ENCODE peak calls at places on chromosomes 3 and 15, in seven cellular contexts. U is RCC 7860; C is hippocampal formation; E is AG08395; N is stimulated activated CD4-positive, alpha-beta T cell treated with anti-CD3 and anti-CD28 coated beads, TNF-alpha, amount 100 ng/mL, for 1 hour; B is RPMI7951; R is stimulated activated CD8-positive, alpha-beta memory T cell treated with anti-CD3 and anti-CD28 coated beads, Interleukin-7, amount 100 ng/mL, for 1 hour. Z is an unnamed sample.

GRCh38 chr3:133991209-133991608 is 38.5 kb downstream of the SLCO2A1 start:
- DNase-seq in B (peak), R (no peak), U (no peak), E (peak), N (no peak), C (no peak), Z (no peak)

GRCh38 chr3:113751145-113751544 is 4.3 kb downstream of the ATP6V1A start:
- DNase-seq in E (no peak), C (no peak), B (no peak), R (no peak), N (no peak), U (no peak), Z (no peak)

GRCh38 chr3:8441969-8442559 is 59.6 kb upstream of the LMCD1 start:
- DNase-seq in R (no peak), N (no peak), U (peak), C (peak), B (peak), E (peak), Z (peak)

GRCh38 chr3:45968706-45969105 is 25.4 kb downstream of the CXCR6 start:
- DNase-seq in E (peak), U (no peak), N (no peak), B (no peak), R (no peak), C (no peak), Z (peak)

GRCh38 chr3:111917300-111917699 is 58.2 kb downstream of the PHLDB2 start:
- DNase-seq in E (peak), U (peak), C (no peak), N (no peak), R (no peak), B (peak), Z (peak)

GRCh38 chr3:184344579-184345350 is 7.4 kb downstream of the FAM131A start:
- DNase-seq in R (no peak), U (no peak), C (no peak), B (no peak), E (no peak), N (no peak), Z (no peak)

GRCh38 chr3:160448845-160449659 is 534 bp downstream of the TRIM59 start:
- DNase-seq in N (no peak), E (no peak), B (peak), U (no peak), C (peak), R (peak), Z (peak)

GRCh38 chr3:188389711-188390346 is 235.9 kb downstream of the LPP start:
- DNase-seq in U (no peak), E (peak), B (no peak), C (peak), N (no peak), R (no peak), Z (no peak)

GRCh38 chr15:36050899-36051298 is 504.9 kb upstream of the DPH6 start:
- DNase-seq in R (no peak), N (no peak), B (no peak), C (no peak), U (no peak), E (no peak), Z (no peak)

GRCh38 chr3:99965077-99965476 is 147.4 kb downstream of the CMSS1 start:
- DNase-seq in B (no peak), R (no peak), C (no peak), U (no peak), E (no peak), N (no peak), Z (peak)

GRCh38 chr3:168249539-168250414 is 154.1 kb upstream of the GOLIM4 start:
- DNase-seq in E (peak), R (no peak), C (peak), N (no peak), U (no peak), B (peak), Z (peak)

GRCh38 chr3:79217096-79217495 is 550.7 kb downstream of the ROBO1 start:
- DNase-seq in N (no peak), E (no peak), C (no peak), B (no peak), R (no peak), U (no peak), Z (no peak)

GRCh38 chr15:92914768-92915221 is 14.7 kb downstream of the CHD2 start:
- DNase-seq in N (no peak), B (no peak), C (no peak), U (no peak), E (no peak), R (no peak), Z (no peak)

GRCh38 chr3:94360982-94361381 is 298.1 kb downstream of the NSUN3 start:
- DNase-seq in R (no peak), C (no peak), E (no peak), U (no peak), B (no peak), N (no peak), Z (peak)

GRCh38 chr3:11434017-11434526 is 161.9 kb downstream of the ATG7 start:
- DNase-seq in U (no peak), R (no peak), C (peak), E (peak), B (peak), N (no peak), Z (peak)

GRCh38 chr3:188270423-188270972 is 116.5 kb downstream of the LPP start:
- DNase-seq in C (peak), N (no peak), B (peak), E (peak), R (no peak), U (peak), Z (peak)

Z was measured in astrocyte.